ENCODE peak calls at places on chromosomes 6 and 20, in six cellular contexts. K is ovary; F is heart left ventricle; J is CD4-positive, CD25-positive, alpha-beta regulatory T cell; U is MM.1S; W is hepatocyte. H is an unnamed sample.

GRCh38 chr6:55047433-55048044 is 126.8 kb upstream of the HCRTR2 start:
- DNase-seq in K (no peak), F (no peak), J (no peak), U (no peak), W (no peak), H (no peak)

GRCh38 chr6:140500864-140501263 is 1126.4 kb upstream of the CITED2 start:
- DNase-seq in K (no peak), F (no peak), J (no peak), U (no peak), W (no peak), H (no peak)

GRCh38 chr20:652611-653109 is 340 bp downstream of the SRXN1 start:
- DNase-seq in K (peak), F (peak), J (no peak), U (peak), W (no peak), H (peak)

GRCh38 chr6:116507324-116507723 is 4.1 kb upstream of the CALHM5 start:
- DNase-seq in K (no peak), F (no peak), J (no peak), U (no peak), W (no peak), H (no peak)

GRCh38 chr20:10670521-10671220 is 3.1 kb downstream of the JAG1 start:
- DNase-seq in K (no peak), F (peak), J (no peak), U (peak), W (no peak), H (no peak)

GRCh38 chr6:11585426-11586016 is 48.0 kb downstream of the TMEM170B start:
- DNase-seq in K (no peak), F (no peak), J (no peak), U (peak), W (peak), H (peak)

GRCh38 chr20:62624719-62625455 is 17.4 kb upstream of the SLCO4A1 start:
- DNase-seq in K (peak), F (no peak), J (no peak), U (no peak), W (no peak), H (no peak)

GRCh38 chr6:13275435-13275989 is 52.8 kb downstream of the TBC1D7 start:
- DNase-seq in K (no peak), F (no peak), J (no peak), U (no peak), W (no peak), H (no peak)

GRCh38 chr20:50188879-50189680 is 1.6 kb upstream of the CEBPB start:
- DNase-seq in K (peak), F (no peak), J (no peak), U (no peak), W (peak), H (no peak)

GRCh38 chr20:62828051-62828450 is 11.2 kb downstream of the COL9A3 start:
- DNase-seq in K (no peak), F (no peak), J (no peak), U (no peak), W (no peak), H (no peak)

GRCh38 chr6:109901976-109902375 is 76.1 kb upstream of the GPR6 start:
- DNase-seq in K (no peak), F (no peak), J (no peak), U (no peak), W (no peak), H (no peak)

GRCh38 chr6:30494275-30494990 is 5.1 kb downstream of the HLA-E start:
- DNase-seq in K (no peak), F (no peak), J (no peak), U (no peak), W (no peak), H (no peak)

GRCh38 chr6:75946146-75946831 is 126.2 kb downstream of the IMPG1 start:
- DNase-seq in K (no peak), F (no peak), J (no peak), U (no peak), W (no peak), H (no peak)

GRCh38 chr6:27260339-27260738 is 12.8 kb downstream of the PRSS16 start:
- DNase-seq in K (no peak), F (no peak), J (no peak), U (no peak), W (peak), H (no peak)

GRCh38 chr20:9878096-9878495 is 39.2 kb upstream of the PAK5 start:
- DNase-seq in K (no peak), F (no peak), J (no peak), U (no peak), W (no peak), H (no peak)

GRCh38 chr6:54719633-54720032 is 126.9 kb upstream of the FAM83B start:
- DNase-seq in K (no peak), F (no peak), J (no peak), U (no peak), W (no peak), H (no peak)

GRCh38 chr6:25991785-25992412 is 29.3 kb downstream of the TRIM38 start:
- DNase-seq in K (peak), F (peak), J (peak), U (peak), W (peak), H (no peak)

GRCh38 chr6:138647006-138647405 is 126.6 kb upstream of the CCDC28A start:
- DNase-seq in K (no peak), F (no peak), J (no peak), U (no peak), W (no peak), H (peak)

GRCh38 chr6:164130151-164130550 is 715.6 kb downstream of the QKI start:
- DNase-seq in K (no peak), F (no peak), J (no peak), U (no peak), W (no peak), H (no peak)

GRCh38 chr6:152552616-152553209 is 84.4 kb downstream of the SYNE1 start:
- DNase-seq in K (peak), F (peak), J (no peak), U (peak), W (peak), H (peak)

GRCh38 chr6:168527451-168528210 is 86.6 kb downstream of the SMOC2 start:
- DNase-seq in K (no peak), F (no peak), J (no peak), U (no peak), W (no peak), H (no peak)

GRCh38 chr20:44646641-44647274 is 4.7 kb downstream of the ADA start:
- DNase-seq in K (no peak), F (no peak), J (no peak), U (peak), W (no peak), H (no peak)

GRCh38 chr20:54086444-54087134 is 16.2 kb upstream of the BCAS1 start:
- DNase-seq in K (no peak), F (no peak), J (no peak), U (no peak), W (no peak), H (peak)

GRCh38 chr6:44416103-44416502 is 28.6 kb downstream of the CDC5L start:
- DNase-seq in K (no peak), F (no peak), J (no peak), U (no peak), W (peak), H (peak)

GRCh38 chr6:108417027-108417426 is 122.2 kb downstream of the AFG1L start:
- DNase-seq in K (no peak), F (no peak), J (no peak), U (no peak), W (no peak), H (no peak)

GRCh38 chr6:82970853-82971252 is 94.8 kb downstream of the UBE3D start:
- DNase-seq in K (no peak), F (no peak), J (no peak), U (no peak), W (no peak), H (no peak)

GRCh38 chr6:28235912-28236452 is 10.9 kb downstream of the ZSCAN9 start:
- DNase-seq in K (no peak), F (no peak), J (no peak), U (no peak), W (no peak), H (no peak)

GRCh38 chr6:129894904-129895303 is 33.8 kb upstream of the TMEM244 start:
- DNase-seq in K (no peak), F (no peak), J (no peak), U (no peak), W (no peak), H (no peak)

GRCh38 chr20:6768228-6769185 is 1.0 kb downstream of the BMP2 start:
- DNase-seq in K (peak), F (peak), J (no peak), U (no peak), W (peak), H (no peak)

GRCh38 chr20:25486377-25486776 is 78.9 kb downstream of the GINS1 start:
- DNase-seq in K (no peak), F (peak), J (no peak), U (no peak), W (no peak), H (peak)

GRCh38 chr6:106629859-106630163 is 433 bp downstream of the QRSL1 start:
- DNase-seq in K (no peak), F (no peak), J (no peak), U (no peak), W (no peak), H (no peak)

GRCh38 chr6:100382767-100383195 is 81.9 kb downstream of the SIM1 start:
- DNase-seq in K (no peak), F (no peak), J (no peak), U (no peak), W (no peak), H (no peak)

DNA sequence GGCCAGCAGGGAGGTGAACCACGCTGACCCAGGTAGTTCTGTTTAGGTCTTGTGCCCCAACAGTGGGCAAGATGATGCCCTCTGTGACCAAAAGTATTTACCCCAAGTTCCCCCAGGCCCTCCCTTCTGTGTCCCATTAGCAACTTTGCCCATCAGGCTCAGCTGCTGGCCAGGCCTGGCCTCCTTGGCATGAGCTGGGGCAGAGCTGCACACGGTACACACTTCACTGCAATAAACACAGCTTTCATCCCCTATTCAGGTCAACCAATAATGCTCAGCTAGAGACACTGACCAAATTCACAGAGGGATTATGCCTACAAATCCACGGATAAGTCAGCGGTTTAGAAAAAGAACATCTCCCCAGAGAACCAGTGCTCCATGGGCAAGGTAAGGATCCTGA is 103.7 kb downstream of the SLC23A2 start:
- DNase-seq in K (no peak), F (no peak), J (no peak), U (no peak), W (no peak), H (no peak)
- H3K27ac ChIP-seq in K (no peak), F (no peak), J (no peak), U (peak), W (peak), H (no peak)

GRCh38 chr20:13058666-13059389 is 50.1 kb downstream of the SPTLC3 start:
- DNase-seq in K (no peak), F (no peak), J (no peak), U (no peak), W (no peak), H (no peak)

GRCh38 chr20:13059398-13060136 is 50.8 kb downstream of the SPTLC3 start:
- DNase-seq in K (no peak), F (no peak), J (no peak), U (no peak), W (no peak), H (no peak)

GRCh38 chr20:13054011-13054410 is 45.2 kb downstream of the SPTLC3 start:
- DNase-seq in K (no peak), F (no peak), J (no peak), U (no peak), W (no peak), H (no peak)
- H3K27ac ChIP-seq in K (no peak), F (no peak), J (no peak), U (no peak), W (no peak), H (no peak)

GRCh38 chr20:23159923-23160445 is 73.9 kb upstream of the CD93 start:
- DNase-seq in K (no peak), F (no peak), J (no peak), U (no peak), W (no peak), H (no peak)
- H3K27ac ChIP-seq in K (no peak), F (peak), J (no peak), U (peak), W (no peak), H (no peak)

GRCh38 chr6:39140556-39141191 is 25.7 kb upstream of the SAYSD1 start:
- DNase-seq in K (no peak), F (peak), J (no peak), U (no peak), W (no peak), H (no peak)
- H3K27ac ChIP-seq in K (no peak), F (no peak), J (no peak), U (no peak), W (no peak), H (no peak)

GRCh38 chr6:127267742-127268588 is 1.3 kb downstream of the RNF146 start:
- DNase-seq in K (no peak), F (no peak), J (no peak), U (peak), W (no peak), H (no peak)

GRCh38 chr6:127266892-127267741 is 453 bp downstream of the RNF146 start:
- DNase-seq in K (peak), F (peak), J (peak), U (peak), W (peak), H (no peak)

GRCh38 chr6:127266178-127266891 is at the start of gene RNF146:
- DNase-seq in K (peak), F (peak), J (peak), U (peak), W (peak), H (peak)
- H3K27ac ChIP-seq in K (peak), F (peak), J (peak), U (peak), W (peak), H (peak)

GRCh38 chr6:79895382-79896100 is 51.8 kb downstream of the ELOVL4 start:
- DNase-seq in K (no peak), F (no peak), J (no peak), U (no peak), W (no peak), H (no peak)
- H3K27ac ChIP-seq in K (no peak), F (no peak), J (no peak), U (no peak), W (no peak), H (no peak)

GRCh38 chr6:134720353-134721094 is 229.4 kb downstream of the ALDH8A1 start:
- DNase-seq in K (no peak), F (peak), J (no peak), U (no peak), W (no peak), H (no peak)
- H3K27ac ChIP-seq in K (no peak), F (peak), J (no peak), U (no peak), W (peak), H (peak)

DNA sequence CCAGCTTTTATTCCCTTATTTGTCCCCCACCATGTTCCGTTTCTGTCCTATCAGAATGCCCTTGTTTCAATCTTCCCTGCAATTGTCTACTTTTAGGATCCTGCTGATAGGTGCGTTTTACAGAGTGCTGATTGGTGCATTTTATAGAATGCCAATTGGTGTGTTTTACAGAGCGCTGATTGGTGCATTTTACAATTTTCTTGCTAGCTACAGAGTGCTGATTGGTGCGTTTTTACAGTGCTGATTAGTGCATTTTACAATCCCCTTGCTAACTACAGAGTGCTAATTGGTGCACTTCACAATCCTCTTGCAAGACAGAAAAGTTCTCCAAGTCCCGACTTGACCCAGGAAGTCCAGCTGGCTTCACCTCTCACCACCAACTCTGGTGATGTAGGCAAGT is 161.6 kb upstream of the CDYL start:
- DNase-seq in K (no peak), F (no peak), J (no peak), U (no peak), W (no peak), H (no peak)
- H3K27ac ChIP-seq in K (no peak), F (no peak), J (no peak), U (no peak), W (no peak), H (no peak)